ENCODE peak calls at places on chromosomes 11 and 22, in seven cellular contexts. B, T, E, I, X, O and Y are unnamed samples.

GRCh38 chr11:133787379-133788103 is 57.8 kb downstream of the SPATA19 start:
- DNase-seq in B (no peak), E (no peak), I (peak; percentile 24), T (no peak), X (no peak), O (peak; percentile 5), Y (no peak)

GRCh38 chr22:46650078-46650810 is 30.1 kb downstream of the GRAMD4 start:
- DNase-seq in T (no peak), O (no peak), B (no peak), I (no peak), X (no peak), E (no peak), Y (no peak)

GRCh38 chr11:90251599-90251998 is 28.8 kb upstream of the CHORDC1 start:
- DNase-seq in I (no peak), O (no peak), B (peak; percentile 7), T (no peak), X (no peak), E (no peak), Y (no peak)

GRCh38 chr11:75166791-75167190 is 15.9 kb downstream of the SLCO2B1 start:
- DNase-seq in X (no peak), O (no peak), B (no peak), T (no peak), E (no peak), I (no peak), Y (no peak)

GRCh38 chr22:46990937-46991520 is 228.6 kb downstream of the TBC1D22A start:
- DNase-seq in E (no peak), T (no peak), I (no peak), B (no peak), O (no peak), X (no peak), Y (no peak)

GRCh38 chr11:69924308-69925161 is 105.3 kb upstream of the FGF3 start:
- DNase-seq in X (no peak), T (no peak), O (no peak), I (no peak), E (no peak), B (no peak), Y (no peak)

GRCh38 chr11:14538271-14538925 is 18.2 kb upstream of the PSMA1 start:
- DNase-seq in O (peak; percentile 14), T (no peak), E (no peak), X (no peak), B (no peak), I (no peak), Y (no peak)

GRCh38 chr11:118343981-118344521 is at the start of gene CD3G:
- DNase-seq in X (peak; percentile 26), E (peak; percentile 83), B (no peak), O (no peak), T (no peak), I (no peak), Y (no peak)

GRCh38 chr11:77147668-77148321 is 19.7 kb downstream of the MYO7A start:
- DNase-seq in E (peak; percentile 44), T (no peak), O (no peak), B (peak; percentile 29), I (no peak), X (peak; percentile 44), Y (no peak)

GRCh38 chr22:45159652-45160462 is 3.9 kb upstream of the NUP50 start:
- DNase-seq in B (no peak), T (no peak), X (peak; percentile 74), I (no peak), E (no peak), O (peak; percentile 72), Y (no peak)

GRCh38 chr11:31764766-31765165 is 46.4 kb downstream of the PAX6 start:
- DNase-seq in O (no peak), I (no peak), E (no peak), T (no peak), X (no peak), B (no peak), Y (no peak)

GRCh38 chr22:19932367-19933206 is 9.0 kb upstream of the COMT start:
- DNase-seq in T (no peak), B (no peak), O (no peak), I (no peak), E (no peak), X (peak; percentile 74), Y (no peak)

GRCh38 chr22:40046126-40046525 is 51.4 kb downstream of the FAM83F start:
- DNase-seq in I (no peak), T (no peak), O (no peak), E (no peak), B (no peak), X (no peak), Y (no peak)

GRCh38 chr22:46795845-46796565 is 33.6 kb downstream of the TBC1D22A start:
- DNase-seq in X (no peak), E (no peak), I (no peak), T (no peak), O (no peak), B (no peak), Y (no peak)

GRCh38 chr11:67344264-67344663 is 9.1 kb downstream of the POLD4 start:
- DNase-seq in E (peak; percentile 34), B (no peak), X (no peak), O (no peak), I (no peak), T (no peak), Y (no peak)

GRCh38 chr11:74534216-74534615 is 40.7 kb upstream of the LIPT2 start:
- DNase-seq in X (no peak), B (no peak), E (no peak), O (no peak), T (no peak), I (no peak), Y (no peak)

GRCh38 chr11:130088909-130089668 is 19.4 kb downstream of the APLP2 start:
- DNase-seq in E (no peak), X (no peak), B (peak; percentile 74), I (no peak), O (no peak), T (no peak), Y (no peak)

GRCh38 chr22:25645266-25645665 is 80.8 kb downstream of the GRK3 start:
- DNase-seq in T (no peak), E (no peak), O (peak; percentile 36), B (no peak), I (no peak), X (no peak), Y (no peak)

GRCh38 chr22:18023509-18024275 is 669 bp downstream of the MICAL3 start:
- DNase-seq in T (peak; percentile 53), X (peak; percentile 69), B (peak; percentile 94), E (no peak), I (peak; percentile 80), O (peak; percentile 86), Y (peak; percentile 36)

GRCh38 chr22:24583221-24583971 is 9.5 kb downstream of the LRRC75B start:
- DNase-seq in O (peak; percentile 66), E (no peak), B (peak; percentile 36), I (no peak), T (no peak), X (no peak), Y (no peak)

GRCh38 chr22:42893366-42894150 is 36.5 kb upstream of the ARFGAP3 start:
- DNase-seq in E (peak; percentile 16), I (no peak), T (no peak), O (no peak), B (no peak), X (no peak), Y (no peak)

DNA sequence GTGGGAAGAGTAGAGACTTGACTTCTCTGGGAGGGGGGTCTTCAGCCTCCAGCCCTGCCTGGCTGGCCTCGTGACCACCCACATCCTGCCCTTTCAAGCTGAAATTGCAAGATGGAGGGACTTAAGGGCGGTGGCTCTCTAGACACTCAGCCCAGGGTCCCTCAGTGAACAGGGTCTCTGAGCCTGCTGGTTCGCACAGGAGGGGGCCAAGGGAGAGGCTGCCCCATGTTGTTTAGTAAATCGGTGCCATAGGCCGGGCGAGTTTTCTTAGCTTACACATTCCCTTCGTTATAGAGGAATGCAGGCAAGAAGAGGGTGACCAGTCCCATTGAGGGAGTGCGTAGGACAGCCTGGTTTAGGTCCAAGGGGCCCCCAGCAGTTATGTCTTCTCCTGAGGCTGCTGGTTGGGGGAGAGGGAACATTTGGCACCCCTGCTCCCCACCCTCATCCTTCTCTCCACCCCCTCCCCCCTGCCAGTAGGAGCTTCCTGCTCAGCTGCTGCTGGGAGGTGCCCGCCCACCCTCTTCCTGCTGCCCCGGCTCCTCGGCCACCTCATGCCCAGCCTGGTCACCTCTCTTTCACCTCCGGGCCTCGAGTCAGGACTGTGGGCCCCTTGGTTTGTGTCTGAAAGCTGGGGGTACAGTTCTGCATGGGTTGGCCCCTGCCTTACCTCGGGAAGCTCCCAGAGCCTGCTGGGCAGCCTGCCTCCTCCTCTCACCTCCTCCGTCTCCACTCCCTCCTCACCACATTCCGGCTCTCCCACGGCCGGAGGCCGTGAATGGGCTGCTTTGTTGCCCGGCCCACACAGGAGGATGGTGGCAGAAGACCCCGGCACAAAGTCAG is 3.9 kb downstream of the FRMD8 start:
- DNase-seq in E (no peak), T (no peak), B (no peak), O (peak; percentile 45), I (no peak), X (no peak), Y (no peak)
- H3K4me3 ChIP-seq in E (no peak overlapping the region), T (no peak overlapping the region), B (peak overlapping the region; percentile 96), O (peak overlapping the region; percentile 18), I (no peak overlapping the region), X (peak overlapping the region; percentile 1), Y (no peak overlapping the region)

GRCh38 chr11:44555031-44555800 is 10.2 kb upstream of the CD82 start:
- DNase-seq in X (no peak), T (no peak), B (no peak), I (no peak), E (no peak), O (no peak), Y (no peak)
- H3K4me3 ChIP-seq in X (no peak overlapping the region), T (no peak overlapping the region), B (no peak overlapping the region), I (no peak overlapping the region), E (no peak overlapping the region), O (no peak overlapping the region), Y (no peak overlapping the region)

GRCh38 chr11:57424137-57424801 is 2.7 kb downstream of the SLC43A3 start:
- DNase-seq in E (no peak), X (no peak), I (no peak), T (no peak), O (no peak), B (no peak), Y (no peak)

GRCh38 chr11:57426754-57427691 is at the start of gene SLC43A3:
- DNase-seq in O (peak; percentile 96), E (peak; percentile 70), I (peak; percentile 73), B (peak; percentile 87), X (peak; percentile 76), T (peak; percentile 75), Y (peak; percentile 80)

GRCh38 chr11:57424802-57425564 is 1.9 kb downstream of the SLC43A3 start:
- DNase-seq in I (peak; percentile 66), E (peak; percentile 87), O (peak; percentile 94), T (peak; percentile 56), B (peak; percentile 84), X (peak; percentile 56), Y (peak; percentile 71)

GRCh38 chr11:57426439-57426753 is 525 bp downstream of the SLC43A3 start:
- DNase-seq in O (no peak), B (peak; percentile 54), X (no peak), E (no peak), I (peak; percentile 26), T (no peak), Y (no peak)

GRCh38 chr11:57425565-57426438 is 1.1 kb downstream of the SLC43A3 start:
- DNase-seq in E (no peak), B (peak; percentile 60), O (peak; percentile 63), X (peak; percentile 25), I (peak; percentile 24), T (no peak), Y (peak; percentile 72)
- H3K4me3 ChIP-seq in E (peak overlapping the region; percentile 47), B (no peak overlapping the region), O (peak overlapping the region; percentile 52), X (peak overlapping the region; percentile 55), I (peak overlapping the region; percentile 34), T (no peak overlapping the region), Y (no peak overlapping the region)

GRCh38 chr11:71473793-71474080 is 20.7 kb downstream of the NADSYN1 start:
- DNase-seq in X (no peak), E (no peak), T (no peak), I (no peak), B (no peak), O (no peak), Y (no peak)
- H3K4me3 ChIP-seq in X (no peak overlapping the region), E (no peak overlapping the region), T (no peak overlapping the region), I (no peak overlapping the region), B (no peak overlapping the region), O (no peak overlapping the region), Y (no peak overlapping the region)

GRCh38 chr11:126586303-126586627 is 230.8 kb downstream of the ST3GAL4 start:
- DNase-seq in B (no peak), T (no peak), I (no peak), O (no peak), E (no peak), X (no peak), Y (no peak)
- H3K4me3 ChIP-seq in B (no peak overlapping the region), T (peak overlapping the region; percentile 13), I (peak overlapping the region; percentile 10), O (no peak overlapping the region), E (no peak overlapping the region), X (no peak overlapping the region), Y (no peak overlapping the region)